ENCODE peak calls at places on chromosomes 12 and 14, in eight cellular contexts. G is heart left ventricle, Q is Peyer's patch, X is esophagus squamous epithelium, D is stomach, Z is suprapubic skin, R is IMR-90, L is H54. S is an unnamed sample.

GRCh38 chr14:101598159-101598558 is 36.9 kb downstream of the DIO3 start:
- DNase-seq in G (no peak), Q (no peak), X (no peak), D (no peak), Z (no peak), R (no peak), L (no peak), S (no peak)

GRCh38 chr12:25769076-25769945 is 189.2 kb upstream of the RASSF8 start:
- DNase-seq in G (no peak), Q (no peak), X (no peak), D (no peak), Z (no peak), R (peak), L (peak), S (peak)

GRCh38 chr12:89552376-89552775 is 26.5 kb upstream of the POC1B start:
- DNase-seq in G (no peak), Q (no peak), X (no peak), D (no peak), Z (no peak), R (peak), L (no peak), S (peak)

GRCh38 chr12:124739953-124740561 is 123.6 kb downstream of the SCARB1 start:
- DNase-seq in G (no peak), Q (no peak), X (no peak), D (no peak), Z (no peak), R (peak), L (no peak), S (peak)

GRCh38 chr12:130144256-130144655 is 18.0 kb upstream of the FZD10 start:
- DNase-seq in G (no peak), Q (no peak), X (no peak), D (no peak), Z (no peak), R (no peak), L (no peak), S (no peak)

GRCh38 chr12:53508534-53509199 is 1.4 kb upstream of the NPFF start:
- DNase-seq in G (peak), Q (peak), X (peak), D (peak), Z (peak), R (peak), L (peak), S (peak)

GRCh38 chr14:81990312-81990761 is 456.7 kb upstream of the SEL1L start:
- DNase-seq in G (no peak), Q (no peak), X (no peak), D (peak), Z (no peak), R (peak), L (no peak), S (peak)

GRCh38 chr14:104289485-104289884 is 151.1 kb downstream of the KIF26A start:
- DNase-seq in G (no peak), Q (no peak), X (no peak), D (no peak), Z (no peak), R (no peak), L (no peak), S (no peak)

GRCh38 chr12:13465641-13466040 is 269.1 kb downstream of the EMP1 start:
- DNase-seq in G (no peak), Q (no peak), X (no peak), D (no peak), Z (peak), R (no peak), L (no peak), S (no peak)

GRCh38 chr12:13474381-13474780 is 277.9 kb downstream of the EMP1 start:
- DNase-seq in G (no peak), Q (no peak), X (no peak), D (no peak), Z (no peak), R (no peak), L (no peak), S (no peak)

GRCh38 chr12:13472690-13473089 is 276.2 kb downstream of the EMP1 start:
- DNase-seq in G (no peak), Q (no peak), X (no peak), D (no peak), Z (no peak), R (peak), L (no peak), S (no peak)

DNA sequence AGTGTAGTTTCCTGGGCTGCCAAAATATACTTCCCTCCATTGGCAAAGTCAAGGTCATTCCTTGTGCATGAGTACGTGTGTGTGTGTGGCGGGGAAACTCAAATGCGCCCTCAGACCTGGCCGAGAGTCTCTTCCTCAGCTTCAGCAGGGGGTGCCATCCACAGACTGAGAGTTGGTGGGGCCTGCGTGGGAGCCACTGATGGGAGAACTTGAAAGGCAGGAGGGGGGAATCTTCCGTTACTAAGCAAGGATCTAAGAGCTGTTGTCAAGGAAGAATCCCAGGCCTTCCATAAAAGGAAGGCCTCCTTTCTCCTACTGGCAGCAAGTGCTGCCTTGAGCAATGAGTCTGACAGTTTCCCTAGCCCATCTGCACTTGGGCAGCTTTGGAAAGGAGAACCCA is 274.9 kb downstream of the EMP1 start:
- DNase-seq in G (no peak), Q (no peak), X (no peak), D (no peak), Z (no peak), R (no peak), L (no peak), S (no peak)
- TF ChIP-seq POLR2A in G (no peak), Q (no peak), X (no peak), D (no peak), Z (no peak), R (no peak), L (no peak), S (no peak)

GRCh38 chr12:112116232-112117060 is 7.9 kb upstream of the NAA25 start:
- DNase-seq in G (peak), Q (no peak), X (no peak), D (peak), Z (peak), R (peak), L (peak), S (peak)
- TF ChIP-seq POLR2A in G (peak), Q (no peak), X (no peak), D (no peak), Z (no peak), R (no peak), L (peak), S (peak)

GRCh38 chr14:73750161-73750901 is 36.1 kb upstream of the PNMA1 start:
- DNase-seq in G (no peak), Q (no peak), X (no peak), D (peak), Z (no peak), R (no peak), L (no peak), S (no peak)
- TF ChIP-seq POLR2A in G (no peak), Q (no peak), X (no peak), D (no peak), Z (no peak), R (no peak), L (no peak), S (no peak)

GRCh38 chr12:64222011-64222765 is at the start of gene KICS2:
- DNase-seq in G (peak), Q (peak), X (peak), D (peak), Z (peak), R (peak), L (peak), S (peak)
- TF ChIP-seq POLR2A in G (peak), Q (peak), X (peak), D (no peak), Z (peak), R (peak), L (peak), S (peak)

GRCh38 chr14:49852351-49853157 is at the start of gene NEMF:
- DNase-seq in G (peak), Q (peak), X (peak), D (peak), Z (peak), R (peak), L (peak), S (peak)
- TF ChIP-seq POLR2A in G (peak), Q (peak), X (peak), D (no peak), Z (no peak), R (peak), L (peak), S (peak)

GRCh38 chr14:88562831-88563686 is at the start of gene ZC3H14:
- DNase-seq in G (peak), Q (peak), X (peak), D (peak), Z (peak), R (peak), L (peak), S (peak)
- TF ChIP-seq POLR2A in G (peak), Q (peak), X (peak), D (no peak), Z (peak), R (peak), L (peak), S (peak)

GRCh38 chr14:40119321-40119720 is 687.1 kb upstream of the FBXO33 start:
- DNase-seq in G (no peak), Q (no peak), X (no peak), D (no peak), Z (no peak), R (no peak), L (no peak), S (no peak)
- TF ChIP-seq POLR2A in G (no peak), Q (no peak), X (no peak), D (no peak), Z (no peak), R (no peak), L (no peak), S (no peak)

DNA sequence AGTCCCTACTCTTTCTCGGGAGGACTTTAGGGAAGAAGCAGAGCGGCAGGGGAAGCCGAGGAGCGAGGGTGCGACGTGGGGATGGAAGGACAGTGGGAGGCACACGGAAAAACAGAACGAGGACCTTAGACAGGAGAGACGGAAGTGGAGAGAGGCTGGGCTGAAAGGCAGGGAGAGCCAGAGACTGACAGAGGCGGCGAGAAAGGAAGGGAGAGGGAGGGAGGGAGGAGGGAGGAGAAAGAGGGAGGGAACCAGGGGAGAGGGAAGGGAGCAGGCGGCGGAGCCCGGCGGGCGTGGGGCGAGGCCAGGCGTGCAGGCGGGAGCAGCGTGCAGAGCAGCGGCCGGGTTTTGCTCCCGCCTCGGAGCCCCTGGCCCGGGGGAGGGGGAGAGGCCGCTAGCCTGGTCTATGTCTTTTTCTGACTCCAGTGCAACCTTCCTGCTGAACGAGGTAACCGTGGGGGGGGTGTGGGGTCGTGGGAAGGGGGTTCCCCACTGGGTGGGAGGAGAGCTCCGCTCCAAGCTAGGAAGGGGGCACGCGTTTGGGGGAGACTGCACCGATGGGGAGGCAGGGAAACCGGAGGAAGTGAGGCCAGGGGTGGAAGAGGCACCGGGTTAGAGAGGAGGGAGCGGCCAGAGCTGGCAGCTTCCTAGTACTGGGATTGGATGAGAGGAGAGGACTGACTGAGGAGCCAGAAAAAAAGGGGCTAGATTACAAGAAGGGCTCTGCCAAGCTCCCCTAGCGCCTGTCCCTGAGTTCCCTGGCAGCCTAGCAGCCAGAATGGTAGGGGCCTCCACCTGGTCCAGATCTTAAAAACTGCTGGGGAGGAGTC is 2.8 kb upstream of the CACNB3 start:
- DNase-seq in G (peak), Q (peak), X (no peak), D (peak), Z (peak), R (peak), L (peak), S (peak)
- TF ChIP-seq POLR2A in G (peak), Q (peak), X (peak), D (no peak), Z (no peak), R (no peak), L (peak), S (peak)

GRCh38 chr14:100146548-100147091 is 12.8 kb downstream of the DEGS2 start:
- DNase-seq in G (no peak), Q (peak), X (no peak), D (no peak), Z (no peak), R (no peak), L (no peak), S (no peak)

GRCh38 chr14:100148837-100149731 is 10.4 kb downstream of the DEGS2 start:
- DNase-seq in G (no peak), Q (no peak), X (no peak), D (no peak), Z (no peak), R (no peak), L (no peak), S (no peak)

GRCh38 chr14:100147691-100148464 is 11.6 kb downstream of the DEGS2 start:
- DNase-seq in G (no peak), Q (peak), X (no peak), D (no peak), Z (no peak), R (no peak), L (no peak), S (no peak)

GRCh38 chr14:100145682-100146464 is 13.6 kb downstream of the DEGS2 start:
- DNase-seq in G (no peak), Q (no peak), X (no peak), D (no peak), Z (no peak), R (no peak), L (no peak), S (no peak)

DNA sequence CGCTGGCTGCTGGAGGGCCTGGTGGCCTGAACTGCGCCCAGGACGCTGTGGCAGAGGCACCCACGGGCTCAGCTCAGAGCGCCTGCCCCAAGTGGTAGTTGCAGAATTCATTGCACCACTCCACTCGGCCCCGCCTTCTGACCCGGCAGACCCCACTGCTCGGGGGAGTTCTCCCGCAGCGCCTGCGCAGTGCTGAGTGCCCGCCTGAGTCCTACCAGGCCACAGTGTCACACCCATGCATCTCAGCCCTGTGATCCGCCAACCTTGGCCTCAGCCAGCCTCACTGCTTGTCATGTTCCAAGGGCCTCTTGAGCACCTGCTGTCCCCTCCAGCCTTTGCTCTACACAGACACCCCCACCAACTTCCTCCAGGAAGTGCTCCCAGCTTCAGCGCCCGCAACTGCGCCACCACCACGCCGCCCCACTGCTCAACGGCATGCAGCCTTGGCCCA is 12.2 kb downstream of the DEGS2 start:
- DNase-seq in G (no peak), Q (peak), X (no peak), D (no peak), Z (no peak), R (no peak), L (no peak), S (no peak)
- TF ChIP-seq POLR2A in G (no peak), Q (no peak), X (no peak), D (no peak), Z (no peak), R (no peak), L (no peak), S (no peak)

GRCh38 chr12:100145643-100146042 is 3.0 kb upstream of the BLTP3B start:
- DNase-seq in G (no peak), Q (no peak), X (no peak), D (no peak), Z (no peak), R (no peak), L (no peak), S (no peak)

GRCh38 chr12:100141998-100142850 is 450 bp downstream of the BLTP3B start:
- DNase-seq in G (peak), Q (peak), X (no peak), D (peak), Z (peak), R (no peak), L (peak), S (no peak)

GRCh38 chr12:100142851-100143559 is at the start of gene BLTP3B:
- DNase-seq in G (peak), Q (peak), X (peak), D (peak), Z (peak), R (peak), L (peak), S (peak)

GRCh38 chr12:100141666-100141997 is 1.0 kb downstream of the BLTP3B start:
- DNase-seq in G (no peak), Q (no peak), X (no peak), D (no peak), Z (no peak), R (peak), L (peak), S (peak)

GRCh38 chr12:100146252-100146651 is 3.6 kb upstream of the BLTP3B start:
- DNase-seq in G (no peak), Q (no peak), X (no peak), D (no peak), Z (no peak), R (no peak), L (no peak), S (no peak)
- TF ChIP-seq POLR2A in G (no peak), Q (no peak), X (no peak), D (no peak), Z (no peak), R (no peak), L (no peak), S (no peak)

S was measured in endothelial cell of umbilical vein.